ENCODE peak calls at places on chromosomes 5 and 9, in six cellular contexts. One of them, this sample, is unnamed.

GRCh38 chr5:27810458-27810857 is 772.1 kb upstream of the CDH9 start:
- DNase-seq in DMS 273 treated with DMSO at 0.1 percent for 48 hours: no peak
- DNase-seq in activated naive CD8-positive, alpha-beta T cell treated with anti-CD3 and anti-CD28 coated beads, Interleukin-2, amount 50 U/mL, for 24 hours: no peak
- DNase-seq in GM04504: no peak
- DNase-seq in body of pancreas: no peak
- DNase-seq in activated CD8-positive, alpha-beta memory T cell treated with anti-CD3 and anti-CD28 coated beads for 4 hours: no peak
- DNase-seq in this sample: no peak

GRCh38 chr9:117494401-117495130 is 79.7 kb upstream of the ASTN2 start:
- DNase-seq in DMS 273 treated with DMSO at 0.1 percent for 48 hours: peak; percentile 46
- DNase-seq in activated naive CD8-positive, alpha-beta T cell treated with anti-CD3 and anti-CD28 coated beads, Interleukin-2, amount 50 U/mL, for 24 hours: no peak
- DNase-seq in GM04504: no peak
- DNase-seq in body of pancreas: no peak
- DNase-seq in activated CD8-positive, alpha-beta memory T cell treated with anti-CD3 and anti-CD28 coated beads for 4 hours: no peak
- DNase-seq in this sample: no peak

GRCh38 chr9:13971910-13972655 is 341.9 kb downstream of the NFIB start:
- DNase-seq in DMS 273 treated with DMSO at 0.1 percent for 48 hours: no peak
- DNase-seq in activated naive CD8-positive, alpha-beta T cell treated with anti-CD3 and anti-CD28 coated beads, Interleukin-2, amount 50 U/mL, for 24 hours: no peak
- DNase-seq in GM04504: no peak
- DNase-seq in body of pancreas: no peak
- DNase-seq in activated CD8-positive, alpha-beta memory T cell treated with anti-CD3 and anti-CD28 coated beads for 4 hours: no peak
- DNase-seq in this sample: no peak

GRCh38 chr5:138351517-138351916 is 968 bp upstream of the KDM3B start:
- DNase-seq in DMS 273 treated with DMSO at 0.1 percent for 48 hours: no peak
- DNase-seq in activated naive CD8-positive, alpha-beta T cell treated with anti-CD3 and anti-CD28 coated beads, Interleukin-2, amount 50 U/mL, for 24 hours: no peak
- DNase-seq in GM04504: no peak
- DNase-seq in body of pancreas: no peak
- DNase-seq in activated CD8-positive, alpha-beta memory T cell treated with anti-CD3 and anti-CD28 coated beads for 4 hours: no peak
- DNase-seq in this sample: no peak

GRCh38 chr9:126386088-126386487 is 59.5 kb downstream of the MVB12B start:
- DNase-seq in DMS 273 treated with DMSO at 0.1 percent for 48 hours: no peak
- DNase-seq in activated naive CD8-positive, alpha-beta T cell treated with anti-CD3 and anti-CD28 coated beads, Interleukin-2, amount 50 U/mL, for 24 hours: no peak
- DNase-seq in GM04504: no peak
- DNase-seq in body of pancreas: no peak
- DNase-seq in activated CD8-positive, alpha-beta memory T cell treated with anti-CD3 and anti-CD28 coated beads for 4 hours: no peak
- DNase-seq in this sample: peak; percentile 63

GRCh38 chr5:35856186-35857003 is at the start of gene IL7R:
- DNase-seq in DMS 273 treated with DMSO at 0.1 percent for 48 hours: no peak
- DNase-seq in activated naive CD8-positive, alpha-beta T cell treated with anti-CD3 and anti-CD28 coated beads, Interleukin-2, amount 50 U/mL, for 24 hours: no peak
- DNase-seq in GM04504: no peak
- DNase-seq in body of pancreas: no peak
- DNase-seq in activated CD8-positive, alpha-beta memory T cell treated with anti-CD3 and anti-CD28 coated beads for 4 hours: no peak
- DNase-seq in this sample: no peak

GRCh38 chr5:61332369-61332745 is 299 bp downstream of the ZSWIM6 start:
- DNase-seq in DMS 273 treated with DMSO at 0.1 percent for 48 hours: no peak
- DNase-seq in activated naive CD8-positive, alpha-beta T cell treated with anti-CD3 and anti-CD28 coated beads, Interleukin-2, amount 50 U/mL, for 24 hours: peak; percentile 37
- DNase-seq in GM04504: no peak
- DNase-seq in body of pancreas: peak; percentile 48
- DNase-seq in activated CD8-positive, alpha-beta memory T cell treated with anti-CD3 and anti-CD28 coated beads for 4 hours: no peak
- DNase-seq in this sample: no peak

GRCh38 chr5:78858401-78858800 is 126.7 kb downstream of the ARSB start:
- DNase-seq in DMS 273 treated with DMSO at 0.1 percent for 48 hours: no peak
- DNase-seq in activated naive CD8-positive, alpha-beta T cell treated with anti-CD3 and anti-CD28 coated beads, Interleukin-2, amount 50 U/mL, for 24 hours: no peak
- DNase-seq in GM04504: no peak
- DNase-seq in body of pancreas: no peak
- DNase-seq in activated CD8-positive, alpha-beta memory T cell treated with anti-CD3 and anti-CD28 coated beads for 4 hours: no peak
- DNase-seq in this sample: no peak

GRCh38 chr9:124125590-124126047 is 114.1 kb downstream of the LHX2 start:
- DNase-seq in DMS 273 treated with DMSO at 0.1 percent for 48 hours: no peak
- DNase-seq in activated naive CD8-positive, alpha-beta T cell treated with anti-CD3 and anti-CD28 coated beads, Interleukin-2, amount 50 U/mL, for 24 hours: no peak
- DNase-seq in GM04504: no peak
- DNase-seq in body of pancreas: no peak
- DNase-seq in activated CD8-positive, alpha-beta memory T cell treated with anti-CD3 and anti-CD28 coated beads for 4 hours: no peak
- DNase-seq in this sample: no peak

GRCh38 chr9:6414291-6414690 is 1.3 kb downstream of the UHRF2 start:
- DNase-seq in DMS 273 treated with DMSO at 0.1 percent for 48 hours: no peak
- DNase-seq in activated naive CD8-positive, alpha-beta T cell treated with anti-CD3 and anti-CD28 coated beads, Interleukin-2, amount 50 U/mL, for 24 hours: no peak
- DNase-seq in GM04504: peak; percentile 13
- DNase-seq in body of pancreas: no peak
- DNase-seq in activated CD8-positive, alpha-beta memory T cell treated with anti-CD3 and anti-CD28 coated beads for 4 hours: no peak
- DNase-seq in this sample: no peak

GRCh38 chr9:111463036-111463435 is 21.1 kb downstream of the ECPAS start:
- DNase-seq in DMS 273 treated with DMSO at 0.1 percent for 48 hours: no peak
- DNase-seq in activated naive CD8-positive, alpha-beta T cell treated with anti-CD3 and anti-CD28 coated beads, Interleukin-2, amount 50 U/mL, for 24 hours: no peak
- DNase-seq in GM04504: no peak
- DNase-seq in body of pancreas: no peak
- DNase-seq in activated CD8-positive, alpha-beta memory T cell treated with anti-CD3 and anti-CD28 coated beads for 4 hours: no peak
- DNase-seq in this sample: no peak

GRCh38 chr9:114504341-114505186 is 709 bp downstream of the WHRN start:
- DNase-seq in DMS 273 treated with DMSO at 0.1 percent for 48 hours: no peak
- DNase-seq in activated naive CD8-positive, alpha-beta T cell treated with anti-CD3 and anti-CD28 coated beads, Interleukin-2, amount 50 U/mL, for 24 hours: peak; percentile 37
- DNase-seq in GM04504: no peak
- DNase-seq in body of pancreas: peak; percentile 66
- DNase-seq in activated CD8-positive, alpha-beta memory T cell treated with anti-CD3 and anti-CD28 coated beads for 4 hours: no peak
- DNase-seq in this sample: peak; percentile 30